ENCODE peak calls at places on chromosomes 13 and 19, in four cellular contexts. S, X, G and P are unnamed samples.

GRCh38 chr19:13215572-13216380 is 65.6 kb downstream of the IER2 start:
- DNase-seq in S (no peak), X (no peak), G (peak), P (no peak)

GRCh38 chr19:2820112-2820702 is 539 bp downstream of the ZNF554 start:
- DNase-seq in S (no peak), X (no peak), G (no peak), P (no peak)

GRCh38 chr19:33407140-33407551 is 33.6 kb downstream of the CEBPG start:
- DNase-seq in S (no peak), X (no peak), G (no peak), P (no peak)

GRCh38 chr13:98267080-98267912 is 90.2 kb upstream of the RNF113B start:
- DNase-seq in S (no peak), X (no peak), G (peak), P (no peak)

GRCh38 chr13:111905609-111905945 is 161.4 kb upstream of the SOX1 start:
- DNase-seq in S (no peak), X (no peak), G (no peak), P (no peak)

GRCh38 chr19:398719-399118 is 10.2 kb downstream of the C2CD4C start:
- DNase-seq in S (no peak), X (no peak), G (no peak), P (no peak)

GRCh38 chr13:24625870-24626419 is 54.3 kb upstream of the ATP12A start:
- DNase-seq in S (no peak), X (no peak), G (no peak), P (no peak)

GRCh38 chr19:17424743-17425365 is 5.0 kb downstream of the MVB12A start:
- DNase-seq in S (no peak), X (no peak), G (no peak), P (no peak)

GRCh38 chr13:90793261-90793785 is 554.2 kb upstream of the MIR17HG start:
- DNase-seq in S (peak), X (no peak), G (no peak), P (no peak)

GRCh38 chr19:4744451-4745170 is 21.0 kb upstream of the DPP9 start:
- DNase-seq in S (peak), X (no peak), G (no peak), P (peak)

GRCh38 chr13:49303533-49304252 is 56.0 kb downstream of the CDADC1 start:
- DNase-seq in S (no peak), X (no peak), G (peak), P (no peak)

GRCh38 chr19:44752123-44752815 is 3.8 kb downstream of the BCL3 start:
- DNase-seq in S (no peak), X (no peak), G (no peak), P (no peak)

GRCh38 chr13:99979453-99980200 is 2.0 kb upstream of the ZIC2 start:
- DNase-seq in S (no peak), X (no peak), G (no peak), P (no peak)

GRCh38 chr19:3073931-3074595 is 11.8 kb upstream of the TLE5 start:
- DNase-seq in S (peak), X (no peak), G (no peak), P (no peak)

GRCh38 chr13:42628666-42629065 is 54.7 kb downstream of the TNFSF11 start:
- DNase-seq in S (no peak), X (no peak), G (no peak), P (no peak)

GRCh38 chr13:113495494-113496251 is 5.2 kb upstream of the DCUN1D2 start:
- DNase-seq in S (no peak), X (no peak), G (no peak), P (no peak)

GRCh38 chr13:24076124-24076523 is 84.4 kb upstream of the SPATA13 start:
- DNase-seq in S (no peak), X (no peak), G (peak), P (no peak)

GRCh38 chr19:8399681-8400188 is 9.6 kb downstream of the RAB11B start:
- DNase-seq in S (no peak), X (no peak), G (no peak), P (no peak)

GRCh38 chr19:2034729-2035589 is 16.1 kb downstream of the MKNK2 start:
- DNase-seq in S (no peak), X (peak), G (no peak), P (no peak)

GRCh38 chr19:7679017-7679720 is 1.5 kb upstream of the TRAPPC5 start:
- DNase-seq in S (no peak), X (no peak), G (peak), P (no peak)

GRCh38 chr13:50998326-50998725 is 88.7 kb downstream of the RNASEH2B start:
- DNase-seq in S (no peak), X (no peak), G (no peak), P (no peak)

GRCh38 chr19:46890423-46891170 is 29.8 kb downstream of the ARHGAP35 start:
- DNase-seq in S (peak), X (no peak), G (peak), P (peak)

GRCh38 chr13:43558942-43559341 is 227.8 kb downstream of the ENOX1 start:
- DNase-seq in S (peak), X (no peak), G (no peak), P (no peak)

GRCh38 chr13:98393873-98394272 is 183.0 kb downstream of the STK24 start:
- DNase-seq in S (no peak), X (no peak), G (no peak), P (no peak)

GRCh38 chr13:110419391-110419791 is 112.3 kb downstream of the COL4A2 start:
- DNase-seq in S (no peak), X (no peak), G (peak), P (no peak)

GRCh38 chr13:52599853-52600603 is 42.2 kb upstream of the HNRNPA1L2 start:
- DNase-seq in S (peak), X (no peak), G (no peak), P (no peak)

GRCh38 chr19:44662686-44663085 is 8.6 kb upstream of the CEACAM19 start:
- DNase-seq in S (peak), X (no peak), G (no peak), P (no peak)

GRCh38 chr13:51799261-51799660 is 4.7 kb downstream of the DHRS12 start:
- DNase-seq in S (no peak), X (no peak), G (no peak), P (no peak)

GRCh38 chr19:55679343-55680257 is 4.6 kb downstream of the EPN1 start:
- DNase-seq in S (no peak), X (no peak), G (no peak), P (no peak)

GRCh38 chr13:77184455-77184854 is 142.4 kb downstream of the MYCBP2 start:
- DNase-seq in S (no peak), X (no peak), G (no peak), P (no peak)

GRCh38 chr13:37277435-37278144 is 172.1 kb upstream of the CSNK1A1L start:
- DNase-seq in S (peak), X (no peak), G (no peak), P (peak)

GRCh38 chr13:38866649-38867048 is 124.0 kb downstream of the STOML3 start:
- DNase-seq in S (no peak), X (no peak), G (no peak), P (no peak)

GRCh38 chr13:21733475-21734311 is 62.8 kb downstream of the FGF9 start:
- DNase-seq in S (no peak), X (no peak), G (no peak), P (no peak)

GRCh38 chr19:31334849-31335624 is 14.2 kb downstream of the TSHZ3 start:
- DNase-seq in S (no peak), X (no peak), G (no peak), P (no peak)

GRCh38 chr19:13717194-13717643 is 47.1 kb upstream of the MRI1 start:
- DNase-seq in S (no peak), X (no peak), G (no peak), P (no peak)

GRCh38 chr13:45659536-45659935 is 42.6 kb upstream of the CBY2 start:
- DNase-seq in S (no peak), X (no peak), G (no peak), P (no peak)

GRCh38 chr19:17419491-17420266 is at the start of gene MVB12A:
- DNase-seq in S (peak), X (peak), G (peak), P (peak)

GRCh38 chr13:90428522-90429210 is 918.8 kb upstream of the MIR17HG start:
- DNase-seq in S (no peak), X (no peak), G (no peak), P (no peak)